ENCODE peak calls at places on chromosomes 11 and 22, in six cellular contexts. V is adrenal gland, O is RWPE2, C is neural progenitor cell, H is dorsolateral prefrontal cortex, S is AG04450. J is an unnamed sample.

GRCh38 chr11:131579932-131580387 is 209.5 kb downstream of the NTM start:
- DNase-seq in V (peak), O (no peak), C (peak), H (no peak), S (no peak), J (peak)

GRCh38 chr22:42396621-42397331 is 35.4 kb downstream of the NFAM1 start:
- DNase-seq in V (peak), O (peak), C (no peak), H (no peak), S (no peak), J (no peak)

GRCh38 chr22:23315341-23315917 is 135.1 kb downstream of the BCR start:
- DNase-seq in V (peak), O (no peak), C (peak), H (no peak), S (no peak), J (peak)

GRCh38 chr11:114132427-114132826 is 72.9 kb downstream of the ZBTB16 start:
- DNase-seq in V (no peak), O (no peak), C (no peak), H (no peak), S (no peak), J (no peak)

GRCh38 chr11:117597083-117597482 is 199.9 kb downstream of the DSCAML1 start:
- DNase-seq in V (peak), O (no peak), C (peak), H (no peak), S (no peak), J (peak)

GRCh38 chr11:12746593-12747097 is 72.4 kb downstream of the TEAD1 start:
- DNase-seq in V (no peak), O (peak), C (peak), H (no peak), S (peak), J (peak)

GRCh38 chr11:108748971-108749370 is 84.1 kb downstream of the DDX10 start:
- DNase-seq in V (no peak), O (no peak), C (no peak), H (no peak), S (no peak), J (no peak)

GRCh38 chr11:123063396-123064267 is 1.7 kb upstream of the HSPA8 start:
- DNase-seq in V (peak), O (no peak), C (no peak), H (no peak), S (no peak), J (peak)

GRCh38 chr22:27760474-27760873 is 41.1 kb downstream of the MN1 start:
- DNase-seq in V (no peak), O (no peak), C (no peak), H (no peak), S (no peak), J (no peak)

GRCh38 chr11:47797633-47798032 is 30.5 kb upstream of the FNBP4 start:
- DNase-seq in V (no peak), O (no peak), C (no peak), H (no peak), S (peak), J (peak)

GRCh38 chr22:26956346-26956745 is 299.0 kb downstream of the MIAT start:
- DNase-seq in V (no peak), O (no peak), C (no peak), H (no peak), S (no peak), J (no peak)

GRCh38 chr11:120817131-120817530 is 206.8 kb upstream of the TBCEL start:
- DNase-seq in V (peak), O (no peak), C (no peak), H (no peak), S (no peak), J (no peak)

GRCh38 chr22:21697866-21698265 is 32.1 kb downstream of the PPIL2 start:
- DNase-seq in V (no peak), O (no peak), C (no peak), H (no peak), S (peak), J (peak)

GRCh38 chr11:133724116-133724515 is 121.2 kb downstream of the SPATA19 start:
- DNase-seq in V (no peak), O (no peak), C (no peak), H (no peak), S (no peak), J (no peak)

GRCh38 chr11:7484645-7485044 is 661 bp upstream of the OLFML1 start:
- DNase-seq in V (no peak), O (no peak), C (no peak), H (no peak), S (no peak), J (peak)

GRCh38 chr11:44356351-44356750 is 46.4 kb upstream of the ALX4 start:
- DNase-seq in V (no peak), O (no peak), C (no peak), H (no peak), S (no peak), J (no peak)

GRCh38 chr11:37914859-37915258 is 1316.8 kb upstream of the RAG2 start:
- DNase-seq in V (no peak), O (no peak), C (no peak), H (no peak), S (no peak), J (no peak)

GRCh38 chr11:64571050-64571409 is 20.0 kb upstream of the SLC22A12 start:
- DNase-seq in V (no peak), O (peak), C (no peak), H (peak), S (no peak), J (no peak)

GRCh38 chr11:75427181-75427580 is 5.8 kb downstream of the KLHL35 start:
- DNase-seq in V (no peak), O (no peak), C (no peak), H (peak), S (no peak), J (no peak)

DNA sequence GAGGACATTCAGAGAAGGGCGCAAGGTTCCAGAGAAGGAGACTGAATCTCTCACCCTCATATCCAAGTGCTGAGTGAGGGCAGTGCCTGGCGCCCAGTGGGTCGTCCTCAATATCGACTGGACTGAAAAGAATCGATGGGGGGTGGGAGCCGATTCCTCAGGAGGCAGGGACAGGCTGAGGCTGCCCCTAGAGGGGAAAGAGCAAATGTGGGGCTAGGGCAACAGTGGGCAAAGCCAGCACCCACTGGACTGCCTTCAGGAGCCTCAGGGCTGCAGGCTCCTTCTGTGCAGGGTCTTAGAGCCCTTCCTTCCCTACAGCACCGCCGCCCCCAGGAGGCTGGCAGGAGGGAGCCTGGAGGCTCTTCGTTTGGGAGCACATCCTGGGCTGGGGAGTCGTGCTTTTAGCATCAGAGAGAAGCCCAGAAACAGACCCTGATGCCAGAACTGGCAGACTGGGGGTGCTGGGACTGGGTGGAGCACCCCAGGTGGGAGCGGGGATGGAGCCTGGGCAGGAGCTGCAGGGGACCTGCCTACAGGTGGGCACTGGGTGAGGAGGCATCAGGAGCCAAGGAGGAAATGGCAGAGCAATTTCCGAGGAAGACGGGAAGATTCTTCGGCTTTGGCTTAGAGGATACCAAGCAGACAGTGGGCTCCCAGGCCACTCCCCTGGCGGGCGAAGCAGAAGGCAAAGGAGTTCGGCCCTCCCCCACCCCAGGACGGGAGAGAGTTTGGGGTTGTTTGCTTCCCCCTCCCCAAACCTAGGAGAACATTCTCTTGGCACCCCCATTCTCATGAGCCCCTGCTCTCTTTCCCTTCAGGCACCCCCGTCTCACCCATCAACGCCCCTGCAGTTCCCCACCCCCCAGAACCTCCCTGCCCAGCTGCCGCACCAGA is 1.2 kb downstream of the SYT7 start:
- DNase-seq in V (no peak), O (no peak), C (peak), H (no peak), S (no peak), J (no peak)
- TF ChIP-seq CTCF in V (no peak), O (no peak), C (peak), H (no peak), S (no peak), J (no peak)

GRCh38 chr22:19167106-19167869 is 11.2 kb downstream of the SLC25A1 start:
- DNase-seq in V (no peak), O (no peak), C (peak), H (no peak), S (no peak), J (no peak)

GRCh38 chr22:19169002-19169946 is 9.3 kb downstream of the SLC25A1 start:
- DNase-seq in V (no peak), O (no peak), C (peak), H (no peak), S (no peak), J (no peak)

GRCh38 chr22:19168088-19168890 is 10.2 kb downstream of the SLC25A1 start:
- DNase-seq in V (no peak), O (no peak), C (peak), H (no peak), S (no peak), J (no peak)

GRCh38 chr22:19172213-19173046 is 6.1 kb downstream of the SLC25A1 start:
- DNase-seq in V (no peak), O (no peak), C (no peak), H (no peak), S (no peak), J (no peak)

DNA sequence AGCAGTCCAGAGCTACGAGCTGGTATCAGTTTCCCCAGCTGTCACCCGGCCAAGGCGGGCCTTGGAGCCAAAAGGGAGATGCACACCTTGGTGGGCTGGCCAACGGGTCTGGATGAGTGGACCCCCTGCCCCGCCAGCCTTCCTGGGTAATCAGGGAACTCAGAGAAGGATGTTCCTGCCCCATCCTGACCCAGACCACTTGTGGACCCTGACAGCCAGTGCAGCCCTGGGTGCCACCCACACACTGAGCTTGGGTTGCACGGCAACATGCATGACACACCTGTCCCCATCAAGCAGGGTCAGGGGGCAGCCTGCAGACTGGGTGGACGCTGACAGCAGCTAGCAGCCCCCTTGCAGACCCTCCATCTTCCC is 8.6 kb downstream of the SLC25A1 start:
- DNase-seq in V (no peak), O (no peak), C (no peak), H (no peak), S (no peak), J (no peak)
- H3K4me3 ChIP-seq in V (no peak), O (peak), C (peak), H (peak), S (no peak), J (peak)

DNA sequence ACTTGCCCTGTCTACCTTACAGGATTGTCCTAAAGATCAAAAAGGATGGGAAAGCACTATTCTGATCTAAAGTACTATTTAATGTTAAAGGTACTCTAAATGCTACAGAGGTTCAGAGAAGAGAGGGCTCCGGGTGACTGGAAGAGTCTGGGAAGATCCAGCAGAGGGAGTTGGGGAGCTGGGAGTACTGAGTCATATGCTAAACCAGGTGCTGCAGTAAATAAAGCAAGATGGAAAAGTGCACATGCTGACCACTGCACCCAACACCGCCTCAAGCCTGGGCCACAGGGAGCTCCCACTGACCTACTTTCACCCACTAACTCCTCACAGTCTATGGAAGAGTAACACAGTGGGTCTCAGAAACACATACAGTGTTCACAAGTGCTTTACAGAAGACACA is 49.3 kb downstream of the WT1 start:
- DNase-seq in V (no peak), O (no peak), C (peak), H (no peak), S (no peak), J (peak)
- TF ChIP-seq CTCF in V (no peak), O (peak), C (peak), H (no peak), S (peak), J (peak)

GRCh38 chr11:61488651-61489291 is 19.8 kb upstream of the LRRC10B start:
- DNase-seq in V (peak), O (peak), C (peak), H (no peak), S (no peak), J (peak)
- H3K4me3 ChIP-seq in V (no peak), O (no peak), C (no peak), H (no peak), S (no peak), J (peak)

GRCh38 chr22:38125038-38125610 is 14.6 kb upstream of the BAIAP2L2 start:
- DNase-seq in V (no peak), O (no peak), C (no peak), H (no peak), S (no peak), J (no peak)
- TF ChIP-seq CTCF in V (no peak), O (no peak), C (no peak), H (no peak), S (no peak), J (no peak)

GRCh38 chr11:398826-399225 is 4.8 kb downstream of the PKP3 start:
- DNase-seq in V (no peak), O (no peak), C (no peak), H (no peak), S (no peak), J (no peak)

GRCh38 chr11:396511-396947 is 2.5 kb downstream of the PKP3 start:
- DNase-seq in V (no peak), O (no peak), C (no peak), H (no peak), S (no peak), J (peak)

GRCh38 chr11:394858-395655 is 1.0 kb downstream of the PKP3 start:
- DNase-seq in V (no peak), O (no peak), C (no peak), H (no peak), S (no peak), J (no peak)

GRCh38 chr11:395866-396265 is 1.9 kb downstream of the PKP3 start:
- DNase-seq in V (no peak), O (no peak), C (no peak), H (no peak), S (no peak), J (no peak)

DNA sequence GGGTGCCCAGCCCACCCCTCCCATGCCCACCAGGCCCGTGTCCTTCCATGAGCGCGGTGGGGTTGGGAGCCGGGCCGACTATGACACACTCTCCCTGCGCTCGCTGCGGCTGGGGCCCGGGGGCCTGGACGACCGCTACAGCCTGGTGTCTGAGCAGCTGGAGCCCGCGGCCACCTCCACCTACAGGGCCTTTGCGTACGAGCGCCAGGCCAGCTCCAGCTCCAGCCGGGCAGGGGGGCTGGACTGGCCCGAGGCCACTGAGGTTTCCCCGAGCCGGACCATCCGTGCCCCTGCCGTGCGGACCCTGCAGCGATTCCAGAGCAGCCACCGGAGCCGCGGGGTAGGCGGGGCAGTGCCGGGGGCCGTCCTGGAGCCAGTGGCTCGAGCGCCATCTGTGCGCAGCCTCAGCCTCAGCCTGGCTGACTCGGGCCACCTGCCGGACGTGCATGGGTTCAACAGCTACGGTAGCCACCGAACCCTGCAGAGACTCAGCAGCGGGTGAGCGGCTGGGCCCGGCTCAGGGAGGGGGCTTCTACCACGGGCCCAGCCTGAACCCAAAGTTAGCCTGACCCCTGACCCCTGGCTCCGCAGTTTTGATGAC is 3.0 kb downstream of the PKP3 start:
- DNase-seq in V (peak), O (no peak), C (no peak), H (peak), S (no peak), J (peak)
- H3K4me3 ChIP-seq in V (no peak), O (no peak), C (no peak), H (peak), S (peak), J (peak)

DNA sequence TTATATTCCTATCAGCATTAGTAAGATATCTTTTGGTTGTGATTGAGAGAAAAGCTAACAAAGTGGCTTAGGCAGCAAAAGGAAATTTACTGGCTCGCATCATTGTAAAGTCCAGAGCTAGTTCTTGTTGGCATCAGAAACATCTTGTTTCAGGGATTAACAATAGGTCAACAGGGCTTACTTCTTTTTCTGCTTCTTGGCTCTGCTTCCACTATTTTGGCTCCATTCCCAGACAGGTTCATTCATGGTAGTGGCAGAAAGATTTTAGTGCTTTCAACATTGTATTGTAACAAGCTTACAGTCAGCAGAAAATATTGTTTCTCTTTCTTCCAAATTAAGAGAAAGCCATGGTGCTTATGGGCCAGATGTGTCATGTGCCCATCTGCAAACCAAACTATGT is 315.7 kb downstream of the RAB38 start:
- DNase-seq in V (peak), O (no peak), C (no peak), H (no peak), S (no peak), J (peak)
- TF ChIP-seq CTCF in V (no peak), O (no peak), C (no peak), H (no peak), S (no peak), J (no peak)

GRCh38 chr11:67631853-67632174 is 2.1 kb upstream of the NUDT8 start:
- DNase-seq in V (no peak), O (no peak), C (no peak), H (no peak), S (no peak), J (no peak)

GRCh38 chr11:67630230-67630942 is 649 bp upstream of the NUDT8 start:
- DNase-seq in V (peak), O (peak), C (peak), H (peak), S (peak), J (peak)

GRCh38 chr11:67632175-67632981 is 2.6 kb upstream of the NUDT8 start:
- DNase-seq in V (no peak), O (peak), C (no peak), H (peak), S (no peak), J (no peak)

GRCh38 chr11:67630943-67631331 is 1.2 kb upstream of the NUDT8 start:
- DNase-seq in V (no peak), O (peak), C (no peak), H (no peak), S (no peak), J (no peak)

DNA sequence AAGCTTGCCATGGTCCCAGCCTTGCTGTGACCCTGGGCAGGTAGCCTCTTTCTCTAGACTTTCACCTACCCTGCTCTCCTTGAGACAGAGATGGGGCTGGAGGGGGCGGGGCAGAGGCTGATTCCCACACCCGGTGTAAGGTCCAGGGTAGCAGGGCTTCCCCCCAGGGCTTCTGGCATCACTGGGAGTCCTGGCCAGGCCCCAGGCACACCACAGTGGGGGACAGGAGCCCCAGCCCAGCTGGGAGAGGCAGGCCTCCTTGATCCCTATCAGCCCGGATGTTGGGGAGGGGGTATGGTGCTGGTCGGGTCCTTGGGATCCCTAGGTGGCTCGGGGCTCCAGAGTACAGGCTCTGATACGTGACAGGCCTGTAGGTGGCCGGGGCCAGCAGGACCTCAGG is 1.7 kb upstream of the NUDT8 start:
- DNase-seq in V (no peak), O (peak), C (no peak), H (peak), S (no peak), J (no peak)
- H3K4me3 ChIP-seq in V (no peak), O (no peak), C (peak), H (no peak), S (no peak), J (no peak)

DNA sequence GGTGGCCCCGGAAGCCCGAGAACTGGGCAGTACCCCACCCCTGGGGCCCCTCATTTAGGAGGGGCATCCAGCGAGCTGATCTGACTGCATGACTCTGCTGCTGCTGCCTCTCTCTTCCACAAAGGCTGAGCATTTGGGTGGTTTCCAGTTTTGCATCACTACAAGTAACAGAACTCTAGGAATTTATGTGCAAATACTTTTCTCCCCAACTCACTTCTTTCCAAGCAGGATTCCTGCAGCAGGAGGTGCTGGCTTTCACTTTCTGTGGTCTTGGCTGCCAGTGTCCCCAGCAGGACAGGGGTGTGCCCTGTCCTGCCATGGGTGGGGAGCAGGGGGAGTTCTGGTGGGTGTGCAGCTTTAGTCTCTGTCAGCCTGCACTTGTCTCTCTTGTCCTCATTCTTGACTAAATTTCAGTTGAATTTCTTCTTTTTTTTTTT is 21.2 kb downstream of the UPB1 start:
- DNase-seq in V (peak), O (no peak), C (no peak), H (no peak), S (peak), J (peak)
- TF ChIP-seq CTCF in V (no peak), O (no peak), C (no peak), H (no peak), S (peak), J (peak)